ENCODE peak calls at places on chromosomes 3 and 15, in five cellular contexts. R, P, K, U and G are unnamed samples.

GRCh38 chr15:101784644-101785043 is 18.7 kb upstream of the OR4F6 start:
- DNase-seq in P (no peak), R (no peak), K (no peak), U (no peak), G (no peak)

GRCh38 chr3:110344897-110345767 is 726.5 kb upstream of the NECTIN3 start:
- DNase-seq in P (no peak), R (no peak), K (no peak), U (no peak), G (no peak)

GRCh38 chr3:19739504-19739903 is 194.5 kb downstream of the EFHB start:
- DNase-seq in P (no peak), R (no peak), U (no peak), K (no peak), G (no peak)

GRCh38 chr3:167246252-167246651 is 133.8 kb downstream of the ZBBX start:
- DNase-seq in U (no peak), K (no peak), R (no peak), P (no peak), G (no peak)

GRCh38 chr15:40301467-40302179 is 6.1 kb downstream of the PLCB2 start:
- DNase-seq in P (no peak), K (no peak), U (no peak), R (no peak), G (no peak)

GRCh38 chr15:92979011-92979701 is 79.0 kb downstream of the CHD2 start:
- DNase-seq in K (no peak), U (no peak), P (peak), R (no peak), G (no peak)

GRCh38 chr15:74203914-74204431 is 1.4 kb upstream of the STRA6 start:
- DNase-seq in R (peak), K (no peak), P (peak), U (no peak), G (peak)

GRCh38 chr3:13346481-13347389 is 73.4 kb downstream of the NUP210 start:
- DNase-seq in P (no peak), U (no peak), R (peak), K (peak), G (peak)

GRCh38 chr3:158845748-158846350 is 44.0 kb downstream of the MFSD1 start:
- DNase-seq in U (peak), K (no peak), R (peak), P (peak), G (no peak)

GRCh38 chr15:48604567-48604966 is 40.9 kb downstream of the FBN1 start:
- DNase-seq in R (no peak), K (no peak), P (peak), U (no peak), G (no peak)

GRCh38 chr3:42213417-42213816 is 52.6 kb downstream of the CCK start:
- DNase-seq in K (no peak), R (no peak), P (no peak), U (no peak), G (no peak)

GRCh38 chr15:31437686-31438085 is 111.1 kb downstream of the KLF13 start:
- DNase-seq in U (no peak), R (no peak), P (no peak), K (no peak), G (no peak)

GRCh38 chr3:43286115-43286885 is at the start of gene SNRK:
- DNase-seq in R (peak), K (peak), U (peak), P (peak), G (peak)

GRCh38 chr3:48852151-48852550 is 4.5 kb upstream of the PRKAR2A start:
- DNase-seq in R (no peak), P (no peak), U (no peak), K (no peak), G (no peak)